ENCODE peak calls at places on chromosomes 4 and X, in four cellular contexts. T is choroid plexus epithelial cell, E is stomach, C is IMR-90. J is an unnamed sample.

GRCh38 chr4:145178740-145179139 is 1.6 kb downstream of the OTUD4 start:
- DNase-seq in T (no peak), E (no peak), C (no peak), J (no peak)

GRCh38 chr4:8398347-8398746 is 42.2 kb downstream of the ACOX3 start:
- DNase-seq in T (no peak), E (no peak), C (no peak), J (no peak)

GRCh38 chr4:19455850-19456602 is 795.7 kb upstream of the SLIT2 start:
- DNase-seq in T (no peak), E (no peak), C (no peak), J (no peak)

GRCh38 chr4:33482773-33483172 is 2761.5 kb downstream of the ARAP2 start:
- DNase-seq in T (no peak), E (peak), C (no peak), J (no peak)

GRCh38 chr4:56360071-56360470 is 27.2 kb downstream of the AASDH start:
- DNase-seq in T (peak), E (no peak), C (peak), J (no peak)

GRCh38 chr4:3838437-3839380 is 72.5 kb downstream of the ADRA2C start:
- DNase-seq in T (no peak), E (no peak), C (no peak), J (no peak)

GRCh38 chrX:94288972-94289371 is 615.0 kb downstream of the FAM133A start:
- DNase-seq in T (no peak), E (no peak), C (no peak), J (no peak)

GRCh38 chrX:142505839-142506238 is 300.7 kb upstream of the MAGEC2 start:
- DNase-seq in T (no peak), E (no peak), C (no peak), J (no peak)

GRCh38 chr4:183554346-183554686 is 49.5 kb downstream of the ING2 start:
- DNase-seq in T (no peak), E (no peak), C (no peak), J (no peak)

GRCh38 chr4:40845136-40845910 is 95.6 kb downstream of the NSUN7 start:
- DNase-seq in T (no peak), E (no peak), C (no peak), J (no peak)

GRCh38 chrX:123405231-123405630 is 221.2 kb downstream of the GRIA3 start:
- DNase-seq in T (no peak), E (no peak), C (no peak), J (no peak)

GRCh38 chr4:71773004-71773403 is 10.9 kb downstream of the GC start:
- DNase-seq in T (no peak), E (no peak), C (no peak), J (no peak)

GRCh38 chr4:71775449-71775848 is 8.4 kb downstream of the GC start:
- DNase-seq in T (no peak), E (no peak), C (no peak), J (no peak)

GRCh38 chr4:71771613-71772012 is 12.3 kb downstream of the GC start:
- DNase-seq in T (no peak), E (no peak), C (no peak), J (no peak)

GRCh38 chr4:71774136-71774535 is 9.7 kb downstream of the GC start:
- DNase-seq in T (no peak), E (no peak), C (no peak), J (no peak)

GRCh38 chr4:71772592-71772991 is 11.3 kb downstream of the GC start:
- DNase-seq in T (no peak), E (no peak), C (no peak), J (no peak)
- H3K4me3 ChIP-seq in T (no peak), E (no peak), C (no peak), J (no peak)

GRCh38 chr4:130183796-130184195 is 1087.8 kb downstream of the C4orf33 start:
- DNase-seq in T (no peak), E (no peak), C (no peak), J (no peak)
- H3K4me3 ChIP-seq in T (no peak), E (no peak), C (no peak), J (no peak)

GRCh38 chr4:72842323-72842722 is 227.2 kb downstream of the COX18 start:
- DNase-seq in T (peak), E (no peak), C (no peak), J (peak)

GRCh38 chr4:72843466-72843865 is 226.1 kb downstream of the COX18 start:
- DNase-seq in T (peak), E (no peak), C (no peak), J (peak)

DNA sequence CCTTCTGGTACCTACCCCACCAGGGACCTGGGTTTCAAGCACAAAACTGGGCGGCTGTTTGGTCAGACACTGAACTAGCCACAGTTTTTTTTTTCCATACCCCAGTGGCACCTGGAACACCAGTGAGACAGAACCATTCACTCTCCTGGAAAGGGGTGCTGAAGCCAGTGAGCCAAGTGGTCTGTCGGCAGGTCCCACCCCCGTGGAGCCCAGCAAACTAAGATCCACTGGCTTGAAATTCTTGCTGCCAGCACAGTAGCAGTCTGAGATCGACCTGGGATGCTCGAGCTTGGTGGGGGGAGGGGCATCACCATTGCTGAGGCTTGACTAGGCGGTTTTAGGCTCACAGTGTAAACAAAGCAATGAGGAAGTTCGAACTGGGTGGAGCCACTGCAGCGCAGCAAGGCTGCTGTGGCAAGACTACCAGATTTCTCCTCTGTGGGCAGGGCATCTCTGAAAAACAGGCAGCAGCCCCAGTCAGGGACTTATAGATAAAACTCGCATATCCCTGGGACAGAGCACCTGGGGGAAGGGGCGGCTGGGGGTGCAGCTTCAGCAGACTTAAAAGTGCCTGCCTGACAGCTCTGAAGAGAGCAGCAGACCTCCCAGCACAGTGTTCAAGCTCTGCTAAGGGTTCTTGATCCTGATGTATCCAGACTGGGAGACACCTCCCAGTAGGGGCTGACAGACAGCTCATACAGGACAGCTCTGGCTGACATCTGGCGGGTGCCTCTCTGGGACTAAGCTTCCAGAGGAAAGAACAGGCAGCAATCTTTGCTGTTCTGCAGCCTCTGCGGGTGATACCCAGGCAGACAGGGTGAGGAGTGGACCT is 223.0 kb downstream of the COX18 start:
- DNase-seq in T (peak), E (no peak), C (no peak), J (peak)
- H3K4me3 ChIP-seq in T (no peak), E (no peak), C (no peak), J (no peak)

DNA sequence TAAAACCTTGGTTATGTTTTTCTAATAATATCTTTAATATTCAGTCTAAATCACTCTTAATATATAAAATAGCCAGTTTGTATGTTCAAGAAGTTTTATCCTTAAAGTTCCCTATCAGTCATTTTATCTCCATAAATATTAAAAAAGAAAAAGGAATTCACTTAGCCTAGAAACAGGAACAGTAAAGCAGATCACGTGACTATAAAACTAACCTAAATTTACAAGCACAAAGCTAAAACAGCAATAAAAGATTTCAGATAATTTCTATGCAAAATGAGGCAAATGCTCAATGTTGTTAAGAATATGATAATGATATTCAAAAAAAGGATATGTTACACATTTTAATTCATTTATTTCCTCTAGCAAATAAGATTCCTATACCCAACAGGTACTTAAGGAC is 57.1 kb upstream of the TNIP3 start:
- DNase-seq in T (no peak), E (no peak), C (no peak), J (no peak)
- H3K4me3 ChIP-seq in T (no peak), E (no peak), C (no peak), J (no peak)

GRCh38 chrX:71545364-71545763 is 12.5 kb downstream of the OGT start:
- DNase-seq in T (no peak), E (no peak), C (no peak), J (no peak)
- H3K4me3 ChIP-seq in T (no peak), E (no peak), C (no peak), J (no peak)

GRCh38 chr4:1830642-1831228 is 25.2 kb downstream of the LETM1 start:
- DNase-seq in T (no peak), E (no peak), C (no peak), J (no peak)

GRCh38 chr4:1831331-1831730 is 24.6 kb downstream of the LETM1 start:
- DNase-seq in T (no peak), E (no peak), C (no peak), J (no peak)

GRCh38 chr4:1832690-1833089 is 23.3 kb downstream of the LETM1 start:
- DNase-seq in T (no peak), E (no peak), C (no peak), J (no peak)

GRCh38 chr4:1833307-1834046 is 22.5 kb downstream of the LETM1 start:
- DNase-seq in T (no peak), E (no peak), C (no peak), J (no peak)

DNA sequence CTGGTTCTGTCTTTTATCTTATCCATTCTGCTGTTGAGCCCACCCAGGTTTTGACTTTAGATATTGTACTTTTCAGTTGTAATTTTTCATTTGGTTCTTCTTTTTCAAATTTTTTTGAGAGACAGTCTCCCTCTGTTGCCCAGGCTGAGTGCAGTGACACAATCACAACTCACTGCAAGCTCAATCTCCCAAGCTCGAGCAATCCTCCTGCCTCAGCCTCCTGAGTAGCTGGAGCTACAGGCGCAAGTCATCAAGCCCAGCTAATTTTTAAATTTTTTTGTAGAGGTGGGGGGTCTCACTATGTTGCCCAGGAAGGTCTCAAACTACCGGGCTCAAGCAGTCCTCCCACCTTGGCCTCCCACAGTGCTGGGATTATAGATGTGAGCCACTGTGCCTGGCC is 25.7 kb downstream of the LETM1 start:
- DNase-seq in T (no peak), E (no peak), C (no peak), J (no peak)
- H3K4me3 ChIP-seq in T (no peak), E (no peak), C (no peak), J (no peak)

GRCh38 chrX:118496763-118497079 is 1.1 kb downstream of the DOCK11 start:
- DNase-seq in T (no peak), E (no peak), C (no peak), J (no peak)
- H3K4me3 ChIP-seq in T (peak), E (peak), C (peak), J (peak)

DNA sequence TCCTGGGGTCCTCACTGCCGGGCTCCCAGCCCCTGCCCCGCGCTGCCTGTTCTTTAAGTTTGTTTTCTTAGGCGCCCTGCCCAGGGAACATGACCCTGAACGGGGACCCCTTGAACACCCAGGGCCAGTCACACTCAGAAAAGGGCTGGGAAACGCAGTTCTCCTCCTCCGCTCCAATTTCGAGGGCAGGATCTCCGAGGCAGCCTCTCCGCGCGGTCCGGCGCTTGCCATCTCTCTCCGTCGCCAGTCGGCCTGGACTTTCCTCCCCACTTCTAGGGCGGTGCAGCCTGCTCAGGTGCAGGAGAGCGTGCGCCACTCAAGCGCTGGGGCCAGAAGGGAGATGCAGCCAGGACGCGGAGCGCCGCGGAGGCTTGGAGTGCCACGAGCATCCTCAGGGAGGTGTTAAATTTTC is 9.9 kb downstream of the PRDM8 start:
- DNase-seq in T (no peak), E (no peak), C (no peak), J (no peak)
- H3K4me3 ChIP-seq in T (peak), E (no peak), C (no peak), J (peak)

GRCh38 chr4:76984127-76984526 is 34.6 kb downstream of the SEPTIN11 start:
- DNase-seq in T (peak), E (no peak), C (peak), J (no peak)

GRCh38 chr4:76987153-76987562 is 37.6 kb downstream of the SEPTIN11 start:
- DNase-seq in T (peak), E (peak), C (peak), J (peak)

GRCh38 chr4:76982638-76983579 is 33.4 kb downstream of the SEPTIN11 start:
- DNase-seq in T (peak), E (no peak), C (peak), J (no peak)

GRCh38 chr4:76987685-76988084 is 38.1 kb downstream of the SEPTIN11 start:
- DNase-seq in T (no peak), E (no peak), C (no peak), J (no peak)

GRCh38 chr4:76984788-76985211 is 35.2 kb downstream of the SEPTIN11 start:
- DNase-seq in T (peak), E (no peak), C (peak), J (peak)
- H3K4me3 ChIP-seq in T (no peak), E (no peak), C (no peak), J (no peak)

DNA sequence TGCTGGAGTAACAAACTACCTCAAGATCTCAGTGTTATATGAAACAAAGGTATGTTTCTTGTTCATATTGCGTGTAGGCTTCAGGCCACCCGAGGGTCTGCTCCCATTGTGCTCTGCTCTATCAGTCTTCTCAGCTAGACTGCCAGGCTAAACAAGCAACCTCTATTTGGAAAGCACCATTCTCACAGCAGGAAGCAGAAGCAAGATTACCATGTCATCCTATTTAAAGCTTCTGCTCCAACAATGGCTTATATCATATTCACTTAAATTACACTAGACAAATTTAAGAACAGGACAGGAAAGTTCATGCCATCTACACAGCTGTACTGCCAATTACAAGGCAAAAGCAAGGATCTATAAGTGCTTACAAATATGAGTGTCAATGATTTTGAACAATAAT is 385.8 kb downstream of the PPARGC1A start:
- DNase-seq in T (no peak), E (no peak), C (no peak), J (no peak)
- H3K4me3 ChIP-seq in T (no peak), E (no peak), C (no peak), J (no peak)